ENCODE peak calls at places on chromosomes 3 and 15, in ten cellular contexts. C is hepatocyte; M is lower lobe of right lung; W is CD4-positive, CD25-positive, alpha-beta regulatory T cell; G is adrenal gland; Q is fibroblast of lung; K is psoas muscle; J is AG04450; F is fibroblast of pulmonary artery; N is neural progenitor cell. B is an unnamed sample.

GRCh38 chr3:126113733-126114132 is 29.8 kb upstream of the SLC41A3 start:
- DNase-seq in C (no peak), M (no peak), W (no peak), G (no peak), Q (no peak), K (no peak), J (no peak), F (no peak), N (peak; percentile 34), B (no peak)

GRCh38 chr3:28050895-28051294 is 190.5 kb upstream of the CMC1 start:
- DNase-seq in C (peak; percentile 82), M (no peak), W (peak; percentile 38), G (no peak), Q (no peak), K (no peak), J (no peak), F (peak; percentile 27), N (no peak), B (no peak)

GRCh38 chr15:75036269-75036668 is 12.9 kb downstream of the PPCDC start:
- DNase-seq in C (peak; percentile 80), M (no peak), W (no peak), G (no peak), Q (peak; percentile 34), K (no peak), J (no peak), F (no peak), N (no peak), B (no peak)

GRCh38 chr3:177448987-177449975 is 252.0 kb upstream of the TBL1XR1 start:
- DNase-seq in C (peak; percentile 44), M (peak; percentile 72), W (peak; percentile 61), G (no peak), Q (peak; percentile 61), K (no peak), J (no peak), F (no peak), N (no peak), B (no peak)

GRCh38 chr15:93862791-93863190 is 368.6 kb upstream of the MCTP2 start:
- DNase-seq in C (no peak), M (peak; percentile 58), W (no peak), G (peak; percentile 27), Q (no peak), K (no peak), J (no peak), F (no peak), N (no peak), B (no peak)

GRCh38 chr3:17678116-17678741 is 64.2 kb downstream of the TBC1D5 start:
- DNase-seq in C (no peak), M (no peak), W (peak; percentile 8), G (no peak), Q (peak; percentile 30), K (no peak), J (no peak), F (peak; percentile 48), N (no peak), B (no peak)

GRCh38 chr3:179837374-179837773 is 184.5 kb downstream of the USP13 start:
- DNase-seq in C (no peak), M (no peak), W (peak; percentile 10), G (no peak), Q (peak; percentile 24), K (no peak), J (no peak), F (peak; percentile 35), N (no peak), B (no peak)

GRCh38 chr3:177772908-177773557 is 575.8 kb upstream of the TBL1XR1 start:
- DNase-seq in C (no peak), M (no peak), W (no peak), G (no peak), Q (no peak), K (no peak), J (no peak), F (no peak), N (no peak), B (no peak)

GRCh38 chr3:118990818-118991560 is 43.7 kb downstream of the IGSF11 start:
- DNase-seq in C (no peak), M (no peak), W (no peak), G (no peak), Q (no peak), K (no peak), J (no peak), F (no peak), N (no peak), B (no peak)

GRCh38 chr15:25508369-25509002 is 69.7 kb upstream of the UBE3A start:
- DNase-seq in C (peak; percentile 51), M (no peak), W (peak; percentile 31), G (peak; percentile 8), Q (peak; percentile 55), K (no peak), J (peak; percentile 7), F (peak; percentile 55), N (peak; percentile 68), B (peak; percentile 7)

GRCh38 chr3:134677196-134677986 is 26.6 kb upstream of the KY start:
- DNase-seq in C (no peak), M (peak; percentile 51), W (no peak), G (peak; percentile 38), Q (no peak), K (peak; percentile 64), J (no peak), F (peak; percentile 11), N (peak; percentile 52), B (no peak)

GRCh38 chr3:192861972-192862371 is 55.7 kb downstream of the MB21D2 start:
- DNase-seq in C (no peak), M (no peak), W (peak; percentile 60), G (no peak), Q (no peak), K (no peak), J (no peak), F (no peak), N (no peak), B (no peak)

GRCh38 chr15:98649996-98650870 is 1.9 kb downstream of the IGF1R start:
- DNase-seq in C (peak; percentile 50), M (peak; percentile 66), W (peak; percentile 69), G (peak; percentile 65), Q (peak; percentile 55), K (peak; percentile 74), J (no peak), F (peak; percentile 36), N (peak; percentile 75), B (peak; percentile 35)

DNA sequence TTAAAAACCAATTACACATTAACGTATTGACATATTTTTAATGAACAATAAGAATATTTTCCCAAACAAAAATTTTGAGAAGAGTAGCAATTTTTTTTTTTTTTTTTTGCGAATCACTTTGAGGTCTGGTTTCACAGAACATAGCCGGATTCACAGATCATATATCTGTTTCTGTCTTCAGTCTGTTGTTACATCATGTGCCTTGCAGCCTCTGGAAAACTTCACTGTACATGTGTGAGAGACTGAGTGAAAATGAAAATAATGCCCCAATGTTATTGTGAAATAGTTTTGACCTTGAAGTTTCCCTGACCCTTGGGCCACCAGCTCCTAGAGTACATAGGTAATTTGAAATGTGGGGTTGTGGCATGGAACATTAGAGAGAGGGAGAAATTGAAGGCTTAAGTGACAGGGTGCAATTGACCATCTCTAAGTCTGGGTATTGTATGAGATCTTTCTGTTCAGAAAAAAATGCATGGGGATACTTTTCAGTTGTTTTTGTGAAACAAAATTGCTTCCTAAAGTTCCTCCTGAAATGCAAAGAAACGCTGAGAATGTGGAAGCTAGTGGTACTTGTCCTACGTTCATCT is 14.0 kb downstream of the ITPR1 start:
- DNase-seq in C (no peak), M (no peak), W (no peak), G (no peak), Q (peak; percentile 85), K (no peak), J (no peak), F (peak; percentile 45), N (no peak), B (no peak)
- H3K4me3 ChIP-seq in C (no peak overlapping the region), M (no peak overlapping the region), W (no peak overlapping the region), G (no peak overlapping the region), Q (no peak overlapping the region), K (no peak overlapping the region), J (no peak overlapping the region), F (no peak overlapping the region), N (no peak overlapping the region), B (no peak overlapping the region)

GRCh38 chr15:67019886-67020520 is 45.4 kb upstream of the SMAD3 start:
- DNase-seq in C (no peak), M (no peak), W (no peak), G (no peak), Q (no peak), K (no peak), J (no peak), F (no peak), N (no peak), B (no peak)
- H3K4me3 ChIP-seq in C (no peak overlapping the region), M (no peak overlapping the region), W (no peak overlapping the region), G (no peak overlapping the region), Q (no peak overlapping the region), K (no peak overlapping the region), J (no peak overlapping the region), F (no peak overlapping the region), N (no peak overlapping the region), B (no peak overlapping the region)

GRCh38 chr3:188262913-188263683 is 109.1 kb downstream of the LPP start:
- DNase-seq in C (peak; percentile 26), M (no peak), W (no peak), G (peak; percentile 53), Q (peak; percentile 78), K (peak; percentile 74), J (no peak), F (peak; percentile 77), N (no peak), B (no peak)

GRCh38 chr3:188259611-188260010 is 105.7 kb downstream of the LPP start:
- DNase-seq in C (no peak), M (no peak), W (no peak), G (no peak), Q (no peak), K (no peak), J (no peak), F (no peak), N (no peak), B (no peak)

GRCh38 chr3:188262488-188262887 is 108.5 kb downstream of the LPP start:
- DNase-seq in C (no peak), M (no peak), W (no peak), G (no peak), Q (no peak), K (no peak), J (no peak), F (no peak), N (no peak), B (no peak)

GRCh38 chr3:188259191-188259590 is 105.2 kb downstream of the LPP start:
- DNase-seq in C (no peak), M (no peak), W (no peak), G (no peak), Q (no peak), K (no peak), J (no peak), F (no peak), N (no peak), B (no peak)

DNA sequence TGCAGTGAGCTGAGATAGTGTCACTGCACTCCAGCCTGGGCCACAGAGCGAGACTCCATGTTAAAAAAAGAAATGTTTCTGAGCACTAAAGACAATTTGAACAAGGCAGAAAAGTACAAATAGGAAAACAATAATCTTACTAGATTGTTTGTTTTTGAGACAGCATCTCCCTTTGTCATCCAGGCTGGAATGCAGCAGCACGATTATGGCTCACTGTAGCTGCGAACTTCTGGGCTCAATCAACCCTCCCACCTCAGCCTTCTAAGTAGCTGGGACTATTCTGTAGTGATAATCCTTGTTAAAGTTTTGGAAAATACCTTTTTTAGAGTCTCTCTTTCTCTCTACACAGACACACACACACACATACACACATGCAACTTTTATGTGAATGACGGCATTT is 107.1 kb downstream of the LPP start:
- DNase-seq in C (no peak), M (no peak), W (no peak), G (no peak), Q (no peak), K (no peak), J (no peak), F (no peak), N (no peak), B (no peak)
- H3K4me3 ChIP-seq in C (no peak overlapping the region), M (no peak overlapping the region), W (no peak overlapping the region), G (no peak overlapping the region), Q (no peak overlapping the region), K (no peak overlapping the region), J (no peak overlapping the region), F (no peak overlapping the region), N (no peak overlapping the region), B (no peak overlapping the region)

GRCh38 chr3:196275126-196275525 is 12.4 kb downstream of the PCYT1A start:
- DNase-seq in C (no peak), M (no peak), W (no peak), G (no peak), Q (no peak), K (no peak), J (no peak), F (no peak), N (no peak), B (no peak)
- H3K4me3 ChIP-seq in C (no peak overlapping the region), M (no peak overlapping the region), W (peak overlapping the region; percentile 88), G (no peak overlapping the region), Q (no peak overlapping the region), K (no peak overlapping the region), J (no peak overlapping the region), F (no peak overlapping the region), N (no peak overlapping the region), B (no peak overlapping the region)

B was measured in tibial nerve.